ENCODE peak calls at places on chromosomes 3 and 15, in ten cellular contexts. I is neural progenitor cell; Q is AG09309; Z is B cell; Y is AG10803; P is retinal pigment epithelial cell; K is stimulated activated CD4-positive, alpha-beta T cell treated with anti-CD3 and anti-CD28 coated beads, TNF-alpha, amount 100 ng/mL, for 4 hours; S is IMR-90; F is endothelial cell of umbilical vein; L is colonic mucosa. D is an unnamed sample.

GRCh38 chr3:123640311-123641083 is 55.6 kb upstream of the HACD2 start:
- DNase-seq in Z (no peak), S (no peak), Q (no peak), P (no peak), L (no peak), Y (peak), F (no peak), K (no peak), I (no peak), D (no peak)

GRCh38 chr15:79844221-79844620 is 52.6 kb downstream of the MTHFS start:
- DNase-seq in I (no peak), K (no peak), Q (no peak), P (no peak), Y (no peak), S (no peak), F (no peak), L (no peak), Z (no peak), D (no peak)

GRCh38 chr15:48112242-48112641 is 8.5 kb upstream of the SLC24A5 start:
- DNase-seq in I (peak), P (no peak), F (peak), Z (no peak), S (peak), K (no peak), Y (peak), Q (no peak), L (no peak), D (no peak)

GRCh38 chr15:45906230-45906629 is 271.4 kb downstream of the SQOR start:
- DNase-seq in F (peak), S (no peak), K (no peak), Q (no peak), Y (no peak), Z (no peak), I (no peak), P (no peak), L (no peak), D (no peak)

GRCh38 chr3:108430540-108430939 is 79.9 kb downstream of the MYH15 start:
- DNase-seq in P (no peak), K (no peak), Y (no peak), I (no peak), F (no peak), L (no peak), S (no peak), Q (no peak), Z (no peak), D (no peak)

GRCh38 chr3:179100652-179101051 is 29.0 kb upstream of the ZMAT3 start:
- DNase-seq in S (peak), Z (no peak), L (no peak), Q (no peak), F (no peak), Y (peak), K (no peak), P (no peak), I (no peak), D (no peak)

GRCh38 chr3:41863024-41863423 is 98.9 kb downstream of the ULK4 start:
- DNase-seq in L (no peak), I (peak), F (no peak), P (no peak), K (no peak), Y (no peak), Z (no peak), S (no peak), Q (no peak), D (no peak)

GRCh38 chr3:160577551-160578195 is 12.3 kb upstream of the KPNA4 start:
- DNase-seq in Z (no peak), Q (peak), P (no peak), K (no peak), F (peak), L (no peak), I (peak), Y (no peak), S (peak), D (no peak)

GRCh38 chr3:118977118-118977517 is 57.5 kb downstream of the IGSF11 start:
- DNase-seq in I (no peak), F (no peak), K (no peak), Z (no peak), Y (no peak), L (no peak), P (no peak), S (no peak), Q (no peak), D (no peak)

GRCh38 chr3:13198480-13198879 is 125.3 kb upstream of the IQSEC1 start:
- DNase-seq in Z (no peak), Y (no peak), P (no peak), S (no peak), L (no peak), I (no peak), K (no peak), Q (no peak), F (no peak), D (no peak)

GRCh38 chr3:45790611-45791010 is 5.7 kb downstream of the SLC6A20 start:
- DNase-seq in K (no peak), Y (no peak), P (no peak), F (no peak), Z (no peak), I (no peak), L (no peak), Q (no peak), S (no peak), D (no peak)

GRCh38 chr3:50207359-50208042 is 2.4 kb downstream of the SLC38A3 start:
- DNase-seq in Y (no peak), P (no peak), K (no peak), L (no peak), F (no peak), S (no peak), Z (no peak), I (no peak), Q (no peak), D (no peak)

GRCh38 chr3:9779721-9780450 is 10.1 kb upstream of the CAMK1 start:
- DNase-seq in F (no peak), I (no peak), P (no peak), K (no peak), Z (peak), S (no peak), Q (no peak), L (no peak), Y (no peak), D (peak)

GRCh38 chr3:4752201-4753072 is 226.8 kb upstream of the BHLHE40 start:
- DNase-seq in Q (peak), F (no peak), S (peak), I (peak), K (no peak), P (peak), Y (peak), Z (no peak), L (peak), D (no peak)

GRCh38 chr15:98799461-98799971 is 151.2 kb downstream of the IGF1R start:
- DNase-seq in I (peak), Z (no peak), K (no peak), P (no peak), S (peak), Q (no peak), L (peak), Y (peak), F (peak), D (no peak)

GRCh38 chr15:45604321-45604720 is 17.1 kb downstream of the BLOC1S6 start:
- DNase-seq in Q (no peak), F (no peak), P (no peak), L (no peak), S (no peak), K (no peak), Z (no peak), I (no peak), Y (no peak), D (no peak)

GRCh38 chr3:95302044-95302443 is 1239.2 kb downstream of the NSUN3 start:
- DNase-seq in Z (no peak), I (no peak), Y (no peak), P (peak), K (no peak), L (no peak), S (peak), F (no peak), Q (no peak), D (no peak)

GRCh38 chr15:86355798-86356197 is 276.1 kb downstream of the AGBL1 start:
- DNase-seq in K (no peak), F (no peak), Q (no peak), L (no peak), Y (no peak), Z (no peak), P (no peak), I (peak), S (no peak), D (no peak)

GRCh38 chr15:44298878-44299277 is 10.4 kb downstream of the GOLM2 start:
- DNase-seq in S (no peak), Y (no peak), Q (no peak), P (no peak), I (peak), L (no peak), F (no peak), Z (no peak), K (no peak), D (no peak)

GRCh38 chr15:90903733-90904536 is 833 bp downstream of the MAN2A2 start:
- DNase-seq in Y (no peak), L (peak), Z (no peak), P (no peak), K (no peak), Q (no peak), F (no peak), I (peak), S (no peak), D (peak)

GRCh38 chr3:29606416-29606815 is 325.5 kb downstream of the RBMS3 start:
- DNase-seq in K (no peak), I (no peak), P (no peak), Q (no peak), F (no peak), Y (no peak), S (no peak), Z (no peak), L (no peak), D (no peak)

GRCh38 chr3:141410861-141411771 is 42.8 kb downstream of the ZBTB38 start:
- DNase-seq in K (no peak), Q (no peak), F (peak), P (no peak), I (no peak), L (peak), Y (no peak), Z (no peak), S (peak), D (peak)

GRCh38 chr15:62506217-62506805 is 341.2 kb upstream of the C2CD4B start:
- DNase-seq in L (no peak), Z (no peak), I (peak), F (no peak), S (peak), K (no peak), P (peak), Q (peak), Y (peak), D (no peak)

GRCh38 chr3:129122697-129123055 is 1.1 kb upstream of the RAB43 start:
- DNase-seq in Q (no peak), P (no peak), Z (no peak), I (no peak), K (no peak), F (no peak), S (no peak), Y (peak), L (peak), D (no peak)

GRCh38 chr3:109155828-109156227 is 19.3 kb downstream of the C3orf85 start:
- DNase-seq in I (no peak), F (no peak), S (no peak), Z (no peak), K (no peak), P (no peak), Q (no peak), Y (no peak), L (peak), D (no peak)

GRCh38 chr15:48891229-48891765 is 13.4 kb downstream of the EID1 start:
- DNase-seq in I (no peak), Z (no peak), P (no peak), S (no peak), L (no peak), F (no peak), Q (no peak), K (no peak), Y (no peak), D (no peak)

GRCh38 chr3:116020495-116020894 is 397.2 kb downstream of the GAP43 start:
- DNase-seq in Y (peak), P (peak), S (no peak), Z (no peak), I (no peak), F (no peak), Q (no peak), L (no peak), K (no peak), D (peak)